ENCODE peak calls at places on chromosomes 4 and X, in ten cellular contexts. N, R, K, I, W, O, V, L, E and G are unnamed samples.

GRCh38 chr4:69617083-69617694 is 22.3 kb downstream of the UGT2A2 start:
- DNase-seq in N (no peak), R (peak; percentile 3), K (no peak), I (peak; percentile 45), W (no peak), O (no peak), V (no peak), L (no peak), E (no peak), G (no peak)

GRCh38 chr4:118398226-118399090 is 45.7 kb upstream of the PRSS12 start:
- DNase-seq in N (no peak), R (no peak), K (no peak), I (no peak), W (peak; percentile 44), O (no peak), V (no peak), L (no peak), E (no peak), G (no peak)

GRCh38 chr4:67052981-67053380 is 492.3 kb downstream of the CENPC start:
- DNase-seq in N (no peak), R (no peak), K (no peak), I (no peak), W (no peak), O (no peak), V (no peak), L (no peak), E (no peak), G (no peak)

GRCh38 chrX:73401591-73402266 is 45.1 kb upstream of the CDX4 start:
- DNase-seq in N (no peak), R (peak; percentile 12), K (no peak), I (no peak), W (no peak), O (no peak), V (peak; percentile 6), L (no peak), E (no peak), G (no peak)

GRCh38 chrX:108415891-108416290 is 22.3 kb downstream of the COL4A6 start:
- DNase-seq in N (no peak), R (no peak), K (no peak), I (no peak), W (no peak), O (no peak), V (no peak), L (no peak), E (no peak), G (no peak)

GRCh38 chrX:41522071-41522470 is 74.9 kb downstream of the NYX start:
- DNase-seq in N (no peak), R (no peak), K (no peak), I (no peak), W (no peak), O (no peak), V (no peak), L (no peak), E (no peak), G (no peak)

GRCh38 chr4:164892018-164892417 is 15.0 kb downstream of the APELA start:
- DNase-seq in N (no peak), R (no peak), K (no peak), I (no peak), W (peak; percentile 68), O (no peak), V (no peak), L (no peak), E (no peak), G (no peak)

GRCh38 chr4:173018446-173018845 is 150.2 kb upstream of the GALNT7 start:
- DNase-seq in N (no peak), R (no peak), K (no peak), I (no peak), W (no peak), O (no peak), V (no peak), L (no peak), E (no peak), G (no peak)

GRCh38 chr4:125254111-125254510 is 60.6 kb upstream of the FAT4 start:
- DNase-seq in N (peak; percentile 54), R (no peak), K (no peak), I (no peak), W (no peak), O (no peak), V (no peak), L (no peak), E (no peak), G (no peak)

GRCh38 chr4:169604131-169604900 is 8.1 kb downstream of the NEK1 start:
- DNase-seq in N (no peak), R (no peak), K (no peak), I (no peak), W (no peak), O (no peak), V (no peak), L (no peak), E (peak; percentile 40), G (no peak)

GRCh38 chr4:26206339-26206738 is 114.5 kb upstream of the RBPJ start:
- DNase-seq in N (peak; percentile 8), R (no peak), K (no peak), I (no peak), W (no peak), O (no peak), V (no peak), L (no peak), E (no peak), G (peak; percentile 46)